ENCODE peak calls at places on chromosomes 1 and 21, in four cellular contexts. K is neural progenitor cell, E is Peyer's patch, P is right atrium auricular region. H is an unnamed sample.

GRCh38 chr1:6273380-6273891 is 12.5 kb upstream of the GPR153 start:
- DNase-seq in K (peak; percentile 18), E (no peak), P (no peak), H (no peak)

GRCh38 chr1:183278736-183279591 is 92.9 kb downstream of the LAMC2 start:
- DNase-seq in K (no peak), E (no peak), P (no peak), H (no peak)

GRCh38 chr1:97348599-97349265 is 572.1 kb downstream of the DPYD start:
- DNase-seq in K (no peak), E (no peak), P (no peak), H (no peak)

GRCh38 chr1:153506386-153506785 is 29.4 kb downstream of the S100A6 start:
- DNase-seq in K (no peak), E (no peak), P (no peak), H (no peak)

GRCh38 chr1:55310517-55310927 is 95.4 kb upstream of the USP24 start:
- DNase-seq in K (no peak), E (no peak), P (no peak), H (no peak)

GRCh38 chr1:10338047-10338446 is 60.8 kb upstream of the PGD start:
- DNase-seq in K (peak; percentile 68), E (no peak), P (no peak), H (no peak)

GRCh38 chr1:71668059-71668458 is 587.2 kb upstream of the ZRANB2 start:
- DNase-seq in K (no peak), E (no peak), P (no peak), H (no peak)

GRCh38 chr1:7521803-7522202 is 249.3 kb upstream of the VAMP3 start:
- DNase-seq in K (no peak), E (no peak), P (no peak), H (no peak)

GRCh38 chr1:29706936-29707335 is 470.6 kb downstream of the PTPRU start:
- DNase-seq in K (peak; percentile 92), E (no peak), P (no peak), H (no peak)

GRCh38 chr1:213060836-213061235 is 9.8 kb downstream of the RPS6KC1 start:
- DNase-seq in K (no peak), E (no peak), P (no peak), H (no peak)

GRCh38 chr1:6612641-6613360 is 730 bp upstream of the PHF13 start:
- DNase-seq in K (peak; percentile 65), E (peak; percentile 44), P (peak; percentile 73), H (no peak)

GRCh38 chr1:86774305-86775304 is 70.2 kb downstream of the SH3GLB1 start:
- DNase-seq in K (peak; percentile 16), E (no peak), P (peak; percentile 84), H (no peak)

GRCh38 chr21:37557261-37557950 is 190.8 kb downstream of the DYRK1A start:
- DNase-seq in K (no peak), E (no peak), P (no peak), H (no peak)

GRCh38 chr1:38558476-38559179 is 300.9 kb downstream of the RRAGC start:
- DNase-seq in K (peak; percentile 64), E (peak; percentile 35), P (no peak), H (no peak)

GRCh38 chr1:164756741-164757140 is 197.8 kb downstream of the PBX1 start:
- DNase-seq in K (no peak), E (no peak), P (no peak), H (no peak)

GRCh38 chr1:156112276-156113137 is 2.0 kb upstream of the LMNA start:
- DNase-seq in K (no peak), E (no peak), P (no peak), H (no peak)

GRCh38 chr1:8747879-8748825 is 69.3 kb downstream of the RERE start:
- DNase-seq in K (no peak), E (no peak), P (no peak), H (no peak)

GRCh38 chr1:57470028-57470427 is 46.2 kb upstream of the DAB1 start:
- DNase-seq in K (no peak), E (no peak), P (no peak), H (no peak)

GRCh38 chr1:6832789-6833188 is 47.5 kb downstream of the CAMTA1 start:
- DNase-seq in K (no peak), E (no peak), P (no peak), H (no peak)

GRCh38 chr1:1020000-1020404 is at the start of gene AGRN:
- DNase-seq in K (peak; percentile 85), E (no peak), P (no peak), H (no peak)

GRCh38 chr1:200427744-200428143 is 17.9 kb upstream of the ZNF281 start:
- DNase-seq in K (no peak), E (no peak), P (no peak), H (no peak)

GRCh38 chr1:9929431-9930385 is 13.5 kb downstream of the LZIC start:
- DNase-seq in K (peak; percentile 83), E (no peak), P (no peak), H (no peak)

GRCh38 chr1:32247452-32247851 is 430 bp downstream of the FAM167B start:
- DNase-seq in K (no peak), E (no peak), P (no peak), H (no peak)

GRCh38 chr1:179094826-179095225 is 13.0 kb downstream of the TOR3A start:
- DNase-seq in K (no peak), E (no peak), P (no peak), H (no peak)

GRCh38 chr1:20848162-20848561 is 61.1 kb upstream of the HP1BP3 start:
- DNase-seq in K (no peak), E (no peak), P (no peak), H (no peak)

GRCh38 chr21:28674807-28675206 is 317.9 kb downstream of the LTN1 start:
- DNase-seq in K (no peak), E (no peak), P (no peak), H (no peak)

GRCh38 chr1:171366099-171366498 is 52.1 kb downstream of the FMO4 start:
- DNase-seq in K (no peak), E (no peak), P (no peak), H (no peak)

GRCh38 chr1:198157847-198158765 is 1.3 kb downstream of the NEK7 start:
- DNase-seq in K (peak; percentile 15), E (peak; percentile 32), P (no peak), H (no peak)

GRCh38 chr1:234769284-234769998 is 159.5 kb upstream of the IRF2BP2 start:
- DNase-seq in K (no peak), E (no peak), P (peak; percentile 18), H (no peak)

GRCh38 chr1:84700065-84700464 is 9.8 kb upstream of the SSX2IP start:
- DNase-seq in K (no peak), E (peak; percentile 41), P (no peak), H (no peak)

GRCh38 chr1:162404550-162405160 is 7.3 kb downstream of the SH2D1B start:
- DNase-seq in K (no peak), E (no peak), P (no peak), H (no peak)

DNA sequence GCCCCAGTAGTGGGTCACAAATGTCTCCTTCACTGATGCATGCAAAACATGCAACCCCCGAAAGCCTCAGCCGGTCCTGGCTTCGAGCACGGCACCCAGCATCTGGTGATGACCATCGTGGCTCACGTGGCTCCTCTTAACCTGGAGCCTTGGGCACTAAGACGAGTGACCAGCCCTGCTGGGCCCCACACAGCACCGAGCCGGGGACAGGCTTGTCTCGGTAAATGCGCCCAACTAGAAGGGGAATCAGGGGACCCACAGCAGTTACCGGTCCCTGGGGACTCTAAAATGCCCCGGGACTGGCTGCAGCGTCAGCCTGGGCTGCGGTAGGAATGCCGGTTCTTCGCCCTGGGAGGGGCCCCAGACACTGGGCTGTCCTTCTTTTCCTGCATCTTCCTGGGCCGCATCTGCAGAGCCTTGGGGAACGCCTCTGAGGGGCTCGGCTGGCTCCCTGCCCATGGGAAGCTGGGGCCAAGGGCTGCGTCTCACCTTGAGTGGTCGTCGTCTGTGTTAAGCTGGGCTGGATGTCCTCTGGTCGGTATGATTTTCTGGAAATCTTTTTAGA is 13.1 kb upstream of the TTC34 start:
- DNase-seq in K (no peak), E (no peak), P (no peak), H (no peak)
- H3K9me3 ChIP-seq in K (no peaks in the 10 kb centered on the region), E (no peaks in the 10 kb centered on the region), P (no peaks in the 10 kb centered on the region), H (no peaks in the 10 kb centered on the region)

GRCh38 chr1:47179988-47180563 is 9.8 kb downstream of the PDZK1IP1 start:
- DNase-seq in K (no peak), E (no peak), P (no peak), H (no peak)

GRCh38 chr1:47181095-47181954 is 8.5 kb downstream of the PDZK1IP1 start:
- DNase-seq in K (no peak), E (no peak), P (no peak), H (no peak)

GRCh38 chr1:47181955-47182680 is 7.7 kb downstream of the PDZK1IP1 start:
- DNase-seq in K (no peak), E (no peak), P (no peak), H (no peak)

GRCh38 chr1:47179023-47179987 is 10.5 kb downstream of the PDZK1IP1 start:
- DNase-seq in K (peak; percentile 93), E (peak; percentile 62), P (peak; percentile 94), H (peak; percentile 40)

GRCh38 chr1:47180603-47181094 is 9.2 kb downstream of the PDZK1IP1 start:
- DNase-seq in K (no peak), E (no peak), P (no peak), H (no peak)
- TF ChIP-seq CTCF in K (no peak), E (no peak), P (no peak), H (no peak)

DNA sequence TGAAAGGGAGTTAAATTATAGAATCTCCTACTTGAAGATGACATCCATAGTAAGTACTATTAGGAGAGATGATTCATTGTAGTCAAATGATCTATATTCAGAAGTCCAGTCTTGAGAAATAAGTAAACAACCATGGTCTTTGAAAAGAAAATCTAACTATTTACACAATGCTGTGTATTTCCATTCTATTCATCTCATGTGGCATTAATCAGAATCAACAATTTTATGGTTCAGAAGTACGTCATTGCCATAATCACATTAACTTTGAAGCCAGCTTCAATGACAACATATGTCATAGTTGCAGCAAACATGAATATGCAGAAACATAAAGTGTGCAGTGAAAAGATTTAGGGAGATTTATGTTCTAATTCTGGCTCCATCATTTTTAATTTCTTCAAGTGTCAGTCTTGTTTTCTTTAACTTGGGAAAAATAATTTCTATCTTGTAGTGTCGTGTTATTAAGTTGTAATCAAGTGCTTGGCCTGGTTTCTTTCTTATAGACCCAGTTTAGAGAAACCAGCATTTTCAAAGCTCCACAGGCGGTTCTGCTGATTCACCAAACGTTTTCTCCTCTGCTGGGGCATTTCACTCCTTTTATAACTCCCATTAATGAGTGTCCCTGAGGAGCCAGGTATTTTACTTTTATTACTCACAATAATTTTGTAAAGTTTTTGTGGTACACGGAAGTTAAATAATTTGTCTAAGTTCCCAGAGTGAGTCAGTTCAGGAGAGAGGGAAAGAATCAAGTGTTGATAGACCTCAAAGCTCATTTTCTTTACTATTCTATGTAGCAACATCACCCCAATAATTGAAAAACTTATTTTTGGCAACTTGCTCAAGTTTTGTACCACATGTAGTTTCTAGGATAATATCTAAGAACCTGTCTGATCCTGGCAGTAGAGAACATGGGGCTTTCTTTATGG is 35.9 kb upstream of the PTGS2 start:
- DNase-seq in K (no peak), E (no peak), P (no peak), H (no peak)
- H3K27ac ChIP-seq in K (no peak overlapping the region), E (no peak overlapping the region), P (no peak overlapping the region), H (no peak overlapping the region)

DNA sequence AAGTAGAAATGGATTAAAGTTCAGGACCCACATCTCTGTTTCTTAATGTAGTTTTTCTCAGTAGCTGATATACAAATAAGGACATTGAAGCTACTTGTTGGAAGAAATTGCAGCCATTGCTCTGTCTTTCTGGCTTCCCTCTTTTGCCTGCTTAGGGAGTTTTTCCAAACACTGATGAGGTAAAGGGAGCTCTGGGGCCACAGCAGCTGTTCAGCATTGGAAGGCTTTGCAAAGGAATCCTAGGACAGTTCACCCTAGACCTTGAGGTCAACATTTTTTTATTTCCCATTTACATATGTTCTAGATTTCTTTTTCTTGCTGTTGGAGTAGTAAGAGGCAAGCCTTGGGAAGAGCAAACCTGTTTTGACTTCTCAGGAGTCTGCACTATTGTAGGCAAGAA is 126.9 kb upstream of the PLPPR5 start:
- DNase-seq in K (no peak), E (no peak), P (no peak), H (no peak)
- H3K9me3 ChIP-seq in K (no peaks in the 10 kb centered on the region), E (no peaks in the 10 kb centered on the region), P (no peaks in the 10 kb centered on the region), H (no peaks in the 10 kb centered on the region)